ENCODE peak calls at places on chromosome 12, in nine cellular contexts. N, Q, K, A, T, Z, S, H and R are unnamed samples.

GRCh38 chr12:131857908-131858850 is 30.0 kb downstream of the MMP17 start:
- DNase-seq in N (no peak), Q (no peak), K (no peak), A (no peak), T (no peak), Z (no peak), S (no peak), H (no peak), R (no peak)

GRCh38 chr12:115407723-115408122 is 723.7 kb upstream of the TBX3 start:
- DNase-seq in N (no peak), Q (no peak), K (no peak), A (no peak), T (no peak), Z (no peak), S (peak; percentile 52), H (no peak), R (no peak)

GRCh38 chr12:125124320-125124966 is 59.2 kb downstream of the AACS start:
- DNase-seq in N (no peak), Q (no peak), K (no peak), A (no peak), T (no peak), Z (no peak), S (peak; percentile 17), H (no peak), R (no peak)

GRCh38 chr12:25364529-25365339 is 114.0 kb upstream of the KRAS start:
- DNase-seq in N (peak; percentile 41), Q (no peak), K (no peak), A (no peak), T (no peak), Z (no peak), S (no peak), H (no peak), R (no peak)

GRCh38 chr12:57771873-57772428 is at the start of gene METTL1:
- DNase-seq in N (peak; percentile 95), Q (peak; percentile 87), K (peak; percentile 84), A (peak; percentile 98), T (peak; percentile 95), Z (peak; percentile 94), S (peak; percentile 97), H (peak; percentile 74), R (peak; percentile 94)

GRCh38 chr12:6782903-6783571 is 6.3 kb upstream of the CD4 start:
- DNase-seq in N (no peak), Q (no peak), K (no peak), A (no peak), T (no peak), Z (no peak), S (no peak), H (no peak), R (no peak)

GRCh38 chr12:85642810-85643209 is 193.4 kb downstream of the RASSF9 start:
- DNase-seq in N (no peak), Q (no peak), K (no peak), A (peak; percentile 80), T (no peak), Z (no peak), S (no peak), H (no peak), R (no peak)

GRCh38 chr12:91091916-91092715 is 19.2 kb downstream of the LUM start:
- DNase-seq in N (no peak), Q (no peak), K (no peak), A (no peak), T (no peak), Z (no peak), S (no peak), H (no peak), R (no peak)

GRCh38 chr12:17992002-17992656 is 97.9 kb downstream of the RERGL start:
- DNase-seq in N (peak; percentile 81), Q (peak; percentile 25), K (no peak), A (peak; percentile 46), T (no peak), Z (no peak), S (peak; percentile 19), H (no peak), R (no peak)

GRCh38 chr12:77878901-77879300 is 48.2 kb downstream of the NAV3 start:
- DNase-seq in N (no peak), Q (no peak), K (no peak), A (no peak), T (no peak), Z (no peak), S (no peak), H (no peak), R (no peak)